ENCODE peak calls at places on chromosomes 1 and 21, in eight cellular contexts. U, W, E, N, B, T, O and X are unnamed samples.
A peak's percentile ranks its signal among the peaks of the same experiment; 100 is the strongest.

GRCh38 chr1:155801149-155801548 is 55.9 kb downstream of the GON4L start:
- DNase-seq in E (no peak), U (no peak), O (no peak), W (no peak), T (peak; percentile 31), N (no peak), B (no peak), X (no peak)

GRCh38 chr21:33121715-33122475 is 52.0 kb downstream of the OLIG1 start:
- DNase-seq in T (peak; percentile 14), W (no peak), B (no peak), O (no peak), N (no peak), U (no peak), E (no peak), X (no peak)

GRCh38 chr1:36093919-36094318 is 5.2 kb downstream of the ADPRS start:
- DNase-seq in W (no peak), E (no peak), T (no peak), O (no peak), U (no peak), N (no peak), B (peak; percentile 89), X (no peak)

GRCh38 chr1:99560192-99561040 is 85.5 kb upstream of the PALMD start:
- DNase-seq in T (no peak), W (no peak), U (no peak), N (no peak), E (no peak), B (no peak), O (no peak), X (no peak)

GRCh38 chr1:221778535-221779142 is 36.8 kb upstream of the DUSP10 start:
- DNase-seq in T (no peak), O (no peak), B (no peak), E (no peak), N (peak; percentile 22), W (no peak), U (no peak), X (no peak)

GRCh38 chr1:10451286-10451685 is 1.5 kb downstream of the CORT start:
- DNase-seq in N (no peak), W (no peak), T (peak; percentile 44), U (no peak), O (no peak), B (no peak), E (no peak), X (no peak)

GRCh38 chr1:244027491-244027890 is 23.6 kb upstream of the ZBTB18 start:
- DNase-seq in O (no peak), E (no peak), B (no peak), W (no peak), N (no peak), U (no peak), T (no peak), X (no peak)

GRCh38 chr1:209651148-209651547 is 1.1 kb downstream of the LAMB3 start:
- DNase-seq in O (peak; percentile 23), T (peak; percentile 56), U (no peak), W (no peak), E (no peak), B (no peak), N (peak; percentile 86), X (no peak)

GRCh38 chr1:220764757-220765156 is 16.6 kb downstream of the MTARC2 start:
- DNase-seq in T (no peak), N (no peak), E (no peak), U (no peak), W (no peak), B (no peak), O (no peak), X (no peak)